ENCODE peak calls at places on chromosome 20, in nine cellular contexts. One of them, this sample, is unnamed.

GRCh38 chr20:60107621-60108020 is 149.4 kb downstream of the CDH26 start:
- DNase-seq in lower lobe of right lung: no peak
- DNase-seq in heart right ventricle: no peak
- DNase-seq in ovary: no peak
- DNase-seq in DND-41: no peak
- DNase-seq in RWPE1: no peak
- DNase-seq in endodermal cell: no peak
- DNase-seq in IMR-90: no peak
- DNase-seq in coronary artery: no peak
- DNase-seq in this sample: no peak

GRCh38 chr20:25508083-25508770 is 77.1 kb downstream of the NINL start:
- DNase-seq in heart right ventricle: no peak
- DNase-seq in RWPE1: no peak
- DNase-seq in DND-41: no peak
- DNase-seq in endodermal cell: no peak
- DNase-seq in lower lobe of right lung: no peak
- DNase-seq in coronary artery: no peak
- DNase-seq in IMR-90: peak; percentile 85
- DNase-seq in ovary: peak; percentile 45
- DNase-seq in this sample: no peak

GRCh38 chr20:37364013-37364926 is 18.3 kb downstream of the SRC start:
- DNase-seq in heart right ventricle: no peak
- DNase-seq in lower lobe of right lung: peak; percentile 37
- DNase-seq in ovary: no peak
- DNase-seq in endodermal cell: peak; percentile 21
- DNase-seq in DND-41: no peak
- DNase-seq in IMR-90: no peak
- DNase-seq in coronary artery: peak; percentile 66
- DNase-seq in RWPE1: no peak
- DNase-seq in this sample: no peak

GRCh38 chr20:1434571-1435336 is 31.9 kb downstream of the NSFL1C start:
- DNase-seq in coronary artery: no peak
- DNase-seq in heart right ventricle: peak; percentile 16
- DNase-seq in DND-41: peak; percentile 87
- DNase-seq in endodermal cell: no peak
- DNase-seq in IMR-90: peak; percentile 92
- DNase-seq in RWPE1: peak; percentile 38
- DNase-seq in lower lobe of right lung: no peak
- DNase-seq in ovary: no peak
- DNase-seq in this sample: no peak

GRCh38 chr20:38303908-38304379 is at the start of gene BPI:
- DNase-seq in heart right ventricle: no peak
- DNase-seq in RWPE1: no peak
- DNase-seq in coronary artery: no peak
- DNase-seq in ovary: no peak
- DNase-seq in IMR-90: no peak
- DNase-seq in lower lobe of right lung: peak; percentile 80
- DNase-seq in endodermal cell: no peak
- DNase-seq in DND-41: peak; percentile 62
- DNase-seq in this sample: no peak

GRCh38 chr20:324177-325042 is 942 bp upstream of the SOX12 start:
- DNase-seq in IMR-90: peak; percentile 72
- DNase-seq in ovary: peak; percentile 87
- DNase-seq in heart right ventricle: peak; percentile 88
- DNase-seq in DND-41: peak; percentile 91
- DNase-seq in endodermal cell: peak; percentile 96
- DNase-seq in lower lobe of right lung: peak; percentile 96
- DNase-seq in RWPE1: peak; percentile 91
- DNase-seq in coronary artery: peak; percentile 94
- DNase-seq in this sample: peak; percentile 93

GRCh38 chr20:1722513-1723050 is 65.0 kb upstream of the SIRPG start:
- DNase-seq in DND-41: no peak
- DNase-seq in coronary artery: no peak
- DNase-seq in endodermal cell: no peak
- DNase-seq in lower lobe of right lung: no peak
- DNase-seq in RWPE1: no peak
- DNase-seq in IMR-90: no peak
- DNase-seq in ovary: no peak
- DNase-seq in heart right ventricle: no peak
- DNase-seq in this sample: no peak

GRCh38 chr20:13325033-13325432 is 104.0 kb downstream of the ISM1 start:
- DNase-seq in endodermal cell: peak; percentile 89
- DNase-seq in ovary: no peak
- DNase-seq in coronary artery: no peak
- DNase-seq in IMR-90: peak; percentile 16
- DNase-seq in heart right ventricle: no peak
- DNase-seq in DND-41: peak; percentile 55
- DNase-seq in RWPE1: no peak
- DNase-seq in lower lobe of right lung: no peak
- DNase-seq in this sample: peak; percentile 67

GRCh38 chr20:906703-907102 is 9.4 kb downstream of the ANGPT4 start:
- DNase-seq in endodermal cell: no peak
- DNase-seq in heart right ventricle: no peak
- DNase-seq in ovary: no peak
- DNase-seq in coronary artery: no peak
- DNase-seq in lower lobe of right lung: no peak
- DNase-seq in IMR-90: no peak
- DNase-seq in RWPE1: no peak
- DNase-seq in DND-41: no peak
- DNase-seq in this sample: no peak

GRCh38 chr20:364905-365794 is 15.4 kb upstream of the TRIB3 start:
- DNase-seq in lower lobe of right lung: no peak
- DNase-seq in RWPE1: peak; percentile 68
- DNase-seq in ovary: no peak
- DNase-seq in DND-41: peak; percentile 28
- DNase-seq in endodermal cell: no peak
- DNase-seq in coronary artery: no peak
- DNase-seq in IMR-90: peak; percentile 51
- DNase-seq in heart right ventricle: no peak
- DNase-seq in this sample: no peak

GRCh38 chr20:58693226-58694006 is 816 bp downstream of the NPEPL1 start:
- DNase-seq in RWPE1: no peak
- DNase-seq in DND-41: peak; percentile 51
- DNase-seq in heart right ventricle: no peak
- DNase-seq in endodermal cell: peak; percentile 74
- DNase-seq in lower lobe of right lung: no peak
- DNase-seq in coronary artery: peak; percentile 73
- DNase-seq in ovary: no peak
- DNase-seq in IMR-90: no peak
- DNase-seq in this sample: peak; percentile 23

GRCh38 chr20:38875170-38875993 is 50.8 kb upstream of the FAM83D start:
- DNase-seq in IMR-90: no peak
- DNase-seq in lower lobe of right lung: no peak
- DNase-seq in coronary artery: no peak
- DNase-seq in RWPE1: no peak
- DNase-seq in endodermal cell: no peak
- DNase-seq in ovary: no peak
- DNase-seq in DND-41: peak; percentile 83
- DNase-seq in heart right ventricle: peak; percentile 15
- DNase-seq in this sample: no peak

GRCh38 chr20:8721098-8721497 is 347.8 kb upstream of the PLCB4 start:
- DNase-seq in IMR-90: peak; percentile 67
- DNase-seq in lower lobe of right lung: no peak
- DNase-seq in heart right ventricle: peak; percentile 50
- DNase-seq in DND-41: peak; percentile 58
- DNase-seq in coronary artery: no peak
- DNase-seq in ovary: peak; percentile 31
- DNase-seq in endodermal cell: peak; percentile 74
- DNase-seq in RWPE1: peak; percentile 34
- DNase-seq in this sample: peak; percentile 75

GRCh38 chr20:60138263-60139127 is 180.3 kb downstream of the CDH26 start:
- DNase-seq in heart right ventricle: no peak
- DNase-seq in DND-41: no peak
- DNase-seq in RWPE1: peak; percentile 55
- DNase-seq in coronary artery: no peak
- DNase-seq in lower lobe of right lung: peak; percentile 73
- DNase-seq in ovary: no peak
- DNase-seq in IMR-90: peak; percentile 48
- DNase-seq in endodermal cell: no peak
- DNase-seq in this sample: peak; percentile 85

GRCh38 chr20:29742699-29743100 is 1514.8 kb upstream of the DEFB115 start:
- DNase-seq in DND-41: no peak
- DNase-seq in RWPE1: no peak
- DNase-seq in coronary artery: no peak
- DNase-seq in ovary: no peak
- DNase-seq in IMR-90: no peak
- DNase-seq in heart right ventricle: no peak
- DNase-seq in lower lobe of right lung: no peak
- DNase-seq in endodermal cell: peak; percentile 13
- DNase-seq in this sample: no peak

GRCh38 chr20:7379621-7380220 is 560.5 kb downstream of the HAO1 start:
- DNase-seq in heart right ventricle: no peak
- DNase-seq in IMR-90: no peak
- DNase-seq in endodermal cell: no peak
- DNase-seq in RWPE1: no peak
- DNase-seq in ovary: no peak
- DNase-seq in lower lobe of right lung: no peak
- DNase-seq in coronary artery: no peak
- DNase-seq in DND-41: no peak
- DNase-seq in this sample: no peak

GRCh38 chr20:61065853-61066252 is 186.2 kb upstream of the CDH4 start:
- DNase-seq in DND-41: no peak
- DNase-seq in heart right ventricle: no peak
- DNase-seq in lower lobe of right lung: no peak
- DNase-seq in IMR-90: no peak
- DNase-seq in coronary artery: no peak
- DNase-seq in RWPE1: no peak
- DNase-seq in ovary: no peak
- DNase-seq in endodermal cell: peak; percentile 65
- DNase-seq in this sample: no peak

GRCh38 chr20:4944518-4944917 is 56.8 kb downstream of the SLC23A2 start:
- DNase-seq in endodermal cell: no peak
- DNase-seq in lower lobe of right lung: no peak
- DNase-seq in DND-41: no peak
- DNase-seq in heart right ventricle: no peak
- DNase-seq in coronary artery: no peak
- DNase-seq in IMR-90: peak; percentile 35
- DNase-seq in ovary: no peak
- DNase-seq in RWPE1: no peak
- DNase-seq in this sample: peak; percentile 61

GRCh38 chr20:53157443-53158408 is 185.6 kb downstream of the TSHZ2 start:
- DNase-seq in coronary artery: no peak
- DNase-seq in endodermal cell: peak; percentile 94
- DNase-seq in lower lobe of right lung: peak; percentile 54
- DNase-seq in RWPE1: peak; percentile 18
- DNase-seq in ovary: peak; percentile 36
- DNase-seq in DND-41: peak; percentile 60
- DNase-seq in heart right ventricle: peak; percentile 13
- DNase-seq in IMR-90: peak; percentile 53
- DNase-seq in this sample: peak; percentile 77

GRCh38 chr20:17617212-17617867 is 47.5 kb downstream of the DSTN start:
- DNase-seq in heart right ventricle: no peak
- DNase-seq in DND-41: no peak
- DNase-seq in endodermal cell: peak; percentile 93
- DNase-seq in ovary: peak; percentile 76
- DNase-seq in lower lobe of right lung: peak; percentile 71
- DNase-seq in coronary artery: peak; percentile 76
- DNase-seq in IMR-90: no peak
- DNase-seq in RWPE1: peak; percentile 54
- DNase-seq in this sample: peak; percentile 57

GRCh38 chr20:31603822-31604566 is 1.1 kb upstream of the ID1 start:
- DNase-seq in IMR-90: peak; percentile 96
- DNase-seq in ovary: peak; percentile 94
- DNase-seq in heart right ventricle: peak; percentile 97
- DNase-seq in coronary artery: peak; percentile 99
- DNase-seq in RWPE1: peak; percentile 91
- DNase-seq in DND-41: peak; percentile 85
- DNase-seq in endodermal cell: peak; percentile 99
- DNase-seq in lower lobe of right lung: peak; percentile 97
- DNase-seq in this sample: peak; percentile 98

GRCh38 chr20:12068146-12068545 is 150.5 kb downstream of the BTBD3 start:
- DNase-seq in RWPE1: no peak
- DNase-seq in lower lobe of right lung: no peak
- DNase-seq in coronary artery: no peak
- DNase-seq in ovary: no peak
- DNase-seq in DND-41: no peak
- DNase-seq in IMR-90: no peak
- DNase-seq in endodermal cell: peak; percentile 66
- DNase-seq in heart right ventricle: no peak
- DNase-seq in this sample: peak; percentile 54

GRCh38 chr20:40532103-40532502 is 156.9 kb downstream of the MAFB start:
- DNase-seq in lower lobe of right lung: no peak
- DNase-seq in coronary artery: no peak
- DNase-seq in heart right ventricle: no peak
- DNase-seq in RWPE1: no peak
- DNase-seq in DND-41: peak; percentile 21
- DNase-seq in ovary: no peak
- DNase-seq in IMR-90: no peak
- DNase-seq in endodermal cell: peak; percentile 82
- DNase-seq in this sample: peak; percentile 35
- TF ChIP-seq CTCF in lower lobe of right lung: peak; percentile 13
- TF ChIP-seq CTCF in coronary artery: no peak
- TF ChIP-seq CTCF in heart right ventricle: no peak
- TF ChIP-seq CTCF in RWPE1: no peak
- TF ChIP-seq CTCF in DND-41: peak; percentile 50
- TF ChIP-seq CTCF in ovary: no peak
- TF ChIP-seq CTCF in IMR-90: no peak
- TF ChIP-seq CTCF in endodermal cell: peak; percentile 79
- TF ChIP-seq CTCF in this sample: peak; percentile 54

GRCh38 chr20:63709149-63709527 is 1.3 kb downstream of the ZGPAT start:
- DNase-seq in ovary: peak; percentile 17
- DNase-seq in RWPE1: no peak
- DNase-seq in heart right ventricle: no peak
- DNase-seq in coronary artery: no peak
- DNase-seq in endodermal cell: no peak
- DNase-seq in lower lobe of right lung: no peak
- DNase-seq in IMR-90: no peak
- DNase-seq in DND-41: no peak
- DNase-seq in this sample: no peak
- H3K27ac ChIP-seq in ovary: no peak overlapping the region
- H3K27ac ChIP-seq in RWPE1: peak overlapping the region; percentile 97
- H3K27ac ChIP-seq in heart right ventricle: no peak overlapping the region
- H3K27ac ChIP-seq in coronary artery: peak overlapping the region; percentile 94
- H3K27ac ChIP-seq in endodermal cell: no peak overlapping the region
- H3K27ac ChIP-seq in lower lobe of right lung: no peak overlapping the region
- H3K27ac ChIP-seq in IMR-90: no peak overlapping the region
- H3K27ac ChIP-seq in DND-41: no peak overlapping the region
- H3K27ac ChIP-seq in this sample: no peak overlapping the region

DNA sequence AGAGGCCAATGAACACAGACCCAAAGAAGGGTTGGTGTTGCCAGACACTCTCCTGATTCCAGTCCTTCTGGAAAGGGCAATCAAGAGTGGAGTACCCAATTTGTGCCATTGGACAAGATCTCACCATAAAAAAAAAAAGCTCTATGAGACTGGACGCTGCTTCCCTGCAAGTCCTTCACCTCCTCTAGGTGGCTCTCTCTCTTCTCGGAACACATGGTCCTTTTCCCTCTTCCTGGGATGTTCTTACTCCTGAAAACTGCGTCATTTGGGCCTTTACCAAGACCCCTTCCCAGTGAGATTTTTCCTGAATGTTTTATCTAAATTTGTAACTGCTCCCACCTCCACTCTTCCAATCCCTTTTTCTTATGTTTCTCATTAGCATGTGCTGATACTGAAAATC is 280.8 kb downstream of the FOXA2 start:
- DNase-seq in ovary: no peak
- DNase-seq in lower lobe of right lung: no peak
- DNase-seq in coronary artery: no peak
- DNase-seq in IMR-90: no peak
- DNase-seq in RWPE1: no peak
- DNase-seq in DND-41: no peak
- DNase-seq in heart right ventricle: no peak
- DNase-seq in endodermal cell: peak; percentile 54
- DNase-seq in this sample: peak; percentile 3
- TF ChIP-seq CTCF in ovary: no peak
- TF ChIP-seq CTCF in lower lobe of right lung: no peak
- TF ChIP-seq CTCF in coronary artery: no peak
- TF ChIP-seq CTCF in IMR-90: no peak
- TF ChIP-seq CTCF in RWPE1: peak; percentile 19
- TF ChIP-seq CTCF in DND-41: peak; percentile 26
- TF ChIP-seq CTCF in heart right ventricle: no peak
- TF ChIP-seq CTCF in endodermal cell: peak; percentile 75
- TF ChIP-seq CTCF in this sample: peak; percentile 40

GRCh38 chr20:57326667-57327455 is 2.7 kb upstream of the SPO11 start:
- DNase-seq in DND-41: no peak
- DNase-seq in coronary artery: no peak
- DNase-seq in IMR-90: no peak
- DNase-seq in RWPE1: peak; percentile 99
- DNase-seq in ovary: no peak
- DNase-seq in endodermal cell: peak; percentile 87
- DNase-seq in heart right ventricle: no peak
- DNase-seq in lower lobe of right lung: no peak
- DNase-seq in this sample: no peak
- H3K27ac ChIP-seq in DND-41: no peak overlapping the region
- H3K27ac ChIP-seq in coronary artery: no peak overlapping the region
- H3K27ac ChIP-seq in IMR-90: no peak overlapping the region
- H3K27ac ChIP-seq in RWPE1: peak overlapping the region; percentile 79
- H3K27ac ChIP-seq in ovary: no peak overlapping the region
- H3K27ac ChIP-seq in endodermal cell: no peak overlapping the region
- H3K27ac ChIP-seq in heart right ventricle: no peak overlapping the region
- H3K27ac ChIP-seq in lower lobe of right lung: no peak overlapping the region
- H3K27ac ChIP-seq in this sample: no peak overlapping the region

This sample was measured in A673.